ENCODE peak calls at places on chromosomes 3 and 15, in ten cellular contexts. R is WTC11; T is HTR-8/SVneo; G is progenitor cell of endocrine pancreas; C is mesendoderm; N is activated T-cell treated with anti-CD3 and anti-CD28 coated beads, Interleukin-2, amount 50 U/mL, for 72 hours; P is fibroblast of pulmonary artery; L is non-pigmented ciliary epithelial cell; U is suprapubic skin; J is MM.1S. Q is an unnamed sample.

GRCh38 chr15:56820333-56820732 is 87.0 kb upstream of the ZNF280D start:
- DNase-seq in R (no peak), T (no peak), G (no peak), C (no peak), N (no peak), P (no peak), L (no peak), U (no peak), J (no peak), Q (no peak)

GRCh38 chr3:190526787-190527767 is 13.2 kb downstream of the IL1RAP start:
- DNase-seq in R (no peak), T (no peak), G (no peak), C (peak), N (no peak), P (peak), L (no peak), U (no peak), J (no peak), Q (no peak)

GRCh38 chr3:134911611-134912604 is 116.8 kb downstream of the EPHB1 start:
- DNase-seq in R (no peak), T (no peak), G (no peak), C (no peak), N (no peak), P (no peak), L (no peak), U (peak), J (no peak), Q (no peak)

GRCh38 chr15:62301993-62302665 is 137.0 kb upstream of the C2CD4B start:
- DNase-seq in R (no peak), T (no peak), G (no peak), C (no peak), N (no peak), P (peak), L (no peak), U (no peak), J (no peak), Q (no peak)

GRCh38 chr3:129112308-129113052 is 9.1 kb downstream of the RAB43 start:
- DNase-seq in R (no peak), T (no peak), G (no peak), C (peak), N (peak), P (peak), L (no peak), U (no peak), J (no peak), Q (peak)

GRCh38 chr15:61138151-61138550 is 91.0 kb downstream of the RORA start:
- DNase-seq in R (no peak), T (no peak), G (no peak), C (no peak), N (no peak), P (no peak), L (no peak), U (no peak), J (no peak), Q (no peak)

GRCh38 chr3:58296269-58296668 is 9.8 kb upstream of the RPP14 start:
- DNase-seq in R (no peak), T (no peak), G (no peak), C (no peak), N (no peak), P (no peak), L (no peak), U (no peak), J (no peak), Q (no peak)

GRCh38 chr3:24929521-24929920 is 434.9 kb upstream of the THRB start:
- DNase-seq in R (no peak), T (no peak), G (no peak), C (peak), N (no peak), P (no peak), L (no peak), U (no peak), J (no peak), Q (no peak)

GRCh38 chr3:15279671-15280402 is 52.5 kb downstream of the SH3BP5 start:
- DNase-seq in R (no peak), T (no peak), G (no peak), C (no peak), N (no peak), P (no peak), L (no peak), U (no peak), J (no peak), Q (no peak)

GRCh38 chr15:93656041-93656440 is 567.0 kb upstream of the RGMA start:
- DNase-seq in R (no peak), T (no peak), G (no peak), C (no peak), N (no peak), P (no peak), L (no peak), U (no peak), J (no peak), Q (no peak)